ENCODE peak calls at places on chromosomes 5 and 9, in ten cellular contexts. Z is AG20443; Q is activated T-cell treated with anti-CD3 and anti-CD28 coated beads, Interleukin-2, amount 50 U/mL, for 72 hours; P is AG08395; G is occipital lobe; C is NCI-H446; D is activated CD8-positive, alpha-beta T cell treated with anti-CD3 and anti-CD28 coated beads for 36 hours; A is uterus; B is AG10803; W is cerebellar cortex. T is an unnamed sample.

GRCh38 chr9:6894135-6894534 is 136.4 kb downstream of the KDM4C start:
- DNase-seq in D (peak), Q (peak), C (no peak), B (no peak), P (no peak), G (no peak), A (no peak), Z (no peak), W (no peak), T (no peak)

GRCh38 chr5:179251276-179251969 is 93.8 kb downstream of the ADAMTS2 start:
- DNase-seq in A (peak), Q (no peak), P (no peak), C (no peak), B (no peak), G (no peak), W (no peak), D (no peak), Z (no peak), T (no peak)

GRCh38 chr5:38249286-38249685 is 9.1 kb upstream of the EGFLAM start:
- DNase-seq in Z (no peak), G (no peak), C (no peak), Q (no peak), D (no peak), W (no peak), P (no peak), A (no peak), B (no peak), T (no peak)

GRCh38 chr5:56037531-56038010 is 42.8 kb upstream of the IL6ST start:
- DNase-seq in B (no peak), A (no peak), W (no peak), G (no peak), D (no peak), P (no peak), Z (no peak), C (no peak), Q (no peak), T (peak)

GRCh38 chr5:10639846-10640368 is 76.0 kb downstream of the ANKRD33B start:
- DNase-seq in D (no peak), Q (no peak), B (no peak), G (no peak), A (no peak), P (no peak), W (no peak), Z (no peak), C (no peak), T (no peak)

GRCh38 chr9:127210851-127211730 is 53.5 kb upstream of the GARNL3 start:
- DNase-seq in W (no peak), P (no peak), Z (no peak), B (no peak), A (peak), D (no peak), C (no peak), Q (no peak), G (no peak), T (no peak)

GRCh38 chr9:95772320-95773060 is 103.0 kb upstream of the ERCC6L2 start:
- DNase-seq in A (peak), C (no peak), W (no peak), G (no peak), P (peak), Q (no peak), B (peak), D (peak), Z (peak), T (peak)

GRCh38 chr9:133449760-133450159 is 10.0 kb upstream of the CACFD1 start:
- DNase-seq in G (no peak), D (no peak), B (no peak), Z (no peak), Q (no peak), A (no peak), W (no peak), P (no peak), C (no peak), T (no peak)

GRCh38 chr5:14399054-14399657 is 182.4 kb upstream of the OTULINL start:
- DNase-seq in C (peak), G (no peak), W (peak), Q (peak), D (peak), Z (peak), B (peak), A (no peak), P (peak), T (peak)

GRCh38 chr5:173823721-173824567 is 64.2 kb upstream of the CPEB4 start:
- DNase-seq in W (no peak), G (no peak), Z (peak), C (no peak), A (no peak), D (no peak), B (peak), Q (no peak), P (peak), T (no peak)

GRCh38 chr5:883475-884181 is 9.0 kb downstream of the BRD9 start:
- DNase-seq in Q (no peak), C (no peak), B (no peak), Z (no peak), D (no peak), G (no peak), A (no peak), P (no peak), W (peak), T (peak)

GRCh38 chr5:73312146-73312871 is 136.3 kb downstream of the FOXD1 start:
- DNase-seq in Q (peak), G (no peak), P (peak), B (peak), Z (peak), D (peak), C (no peak), W (no peak), A (no peak), T (no peak)

GRCh38 chr9:77276799-77277198 is 99.5 kb downstream of the VPS13A start:
- DNase-seq in D (no peak), W (no peak), G (no peak), Q (no peak), C (no peak), B (no peak), Z (no peak), A (no peak), P (no peak), T (no peak)

GRCh38 chr9:89042984-89043383 is 51.7 kb downstream of the S1PR3 start:
- DNase-seq in Z (no peak), P (no peak), C (no peak), D (no peak), W (no peak), B (no peak), G (peak), Q (no peak), A (no peak), T (no peak)

GRCh38 chr5:53031695-53032096 is 42.5 kb downstream of the ITGA2 start:
- DNase-seq in B (peak), P (peak), Q (peak), D (peak), W (no peak), G (no peak), Z (peak), C (no peak), A (no peak), T (no peak)

GRCh38 chr5:107544476-107544875 is 126.3 kb downstream of the EFNA5 start:
- DNase-seq in Z (no peak), Q (no peak), A (no peak), W (no peak), D (no peak), P (no peak), C (no peak), G (no peak), B (no peak), T (no peak)

GRCh38 chr9:90074319-90074962 is 469.6 kb downstream of the GADD45G start:
- DNase-seq in C (no peak), Q (no peak), W (no peak), B (no peak), G (no peak), P (no peak), Z (no peak), A (no peak), D (no peak), T (no peak)

GRCh38 chr5:142644127-142644526 is 41.8 kb downstream of the FGF1 start:
- DNase-seq in C (no peak), P (no peak), G (no peak), Q (no peak), A (no peak), D (no peak), B (no peak), Z (peak), W (no peak), T (no peak)

GRCh38 chr9:129549684-129550083 is 71.2 kb downstream of the C9orf50 start:
- DNase-seq in P (peak), B (peak), G (peak), C (no peak), Q (no peak), A (peak), Z (peak), W (peak), D (no peak), T (peak)

GRCh38 chr5:107217721-107218130 is 453.0 kb downstream of the EFNA5 start:
- DNase-seq in B (no peak), C (peak), Q (no peak), W (peak), G (peak), A (no peak), D (no peak), P (no peak), Z (no peak), T (peak)

GRCh38 chr5:111197523-111197922 is 26.7 kb upstream of the CAMK4 start:
- DNase-seq in P (peak), D (no peak), B (peak), G (no peak), Z (peak), W (peak), C (peak), A (no peak), Q (no peak), T (peak)

GRCh38 chr9:98839166-98839565 is 31.7 kb downstream of the GALNT12 start:
- DNase-seq in C (no peak), G (no peak), A (no peak), P (no peak), Z (no peak), W (no peak), D (no peak), Q (no peak), B (no peak), T (no peak)

GRCh38 chr9:137978262-137978714 is 100.7 kb downstream of the CACNA1B start:
- DNase-seq in B (no peak), D (no peak), C (no peak), G (no peak), A (no peak), Z (no peak), Q (no peak), W (no peak), P (no peak), T (no peak)

GRCh38 chr5:74517700-74518099 is 122.8 kb downstream of the ENC1 start:
- DNase-seq in Q (no peak), D (no peak), Z (peak), P (peak), A (no peak), C (no peak), W (no peak), B (peak), G (no peak), T (no peak)

GRCh38 chr5:132083065-132083678 is 9.6 kb downstream of the CSF2 start:
- DNase-seq in Z (no peak), B (no peak), D (peak), W (no peak), Q (peak), A (no peak), C (no peak), G (no peak), P (no peak), T (no peak)

GRCh38 chr5:3671366-3671765 is 75.7 kb downstream of the IRX1 start:
- DNase-seq in Q (no peak), D (no peak), P (no peak), C (no peak), G (no peak), B (no peak), Z (no peak), A (no peak), W (no peak), T (no peak)

GRCh38 chr9:113621309-113621791 is 157.8 kb downstream of the RGS3 start:
- DNase-seq in A (peak), B (peak), Z (peak), P (peak), D (no peak), G (no peak), C (no peak), Q (no peak), W (no peak), T (peak)

GRCh38 chr9:133995012-133995896 is 3.1 kb upstream of the VAV2 start:
- DNase-seq in P (peak), C (no peak), G (no peak), B (peak), W (no peak), Q (no peak), A (no peak), Z (peak), D (peak), T (no peak)

GRCh38 chr5:142450419-142450818 is 125.6 kb upstream of the SPRY4 start:
- DNase-seq in W (no peak), B (no peak), C (no peak), P (no peak), G (no peak), D (no peak), Z (no peak), Q (no peak), A (no peak), T (no peak)

GRCh38 chr9:3740690-3741419 is 215.1 kb upstream of the RFX3 start:
- DNase-seq in D (no peak), W (peak), P (no peak), B (peak), Z (no peak), Q (no peak), G (no peak), C (no peak), A (no peak), T (no peak)